ENCODE peak calls at places on chromosome 17, in five cellular contexts. One of them, this sample, is unnamed.

GRCh38 chr17:17151055-17151454 is 55.1 kb downstream of the PLD6 start:
- DNase-seq in breast epithelium: no peak
- DNase-seq in glutamatergic neuron: no peak
- DNase-seq in lung: no peak
- DNase-seq in GM10248: no peak
- DNase-seq in this sample: peak

GRCh38 chr17:72517413-72518237 is 396.8 kb downstream of the SOX9 start:
- DNase-seq in breast epithelium: no peak
- DNase-seq in glutamatergic neuron: no peak
- DNase-seq in lung: no peak
- DNase-seq in GM10248: no peak
- DNase-seq in this sample: no peak

GRCh38 chr17:19386974-19387920 is at the start of gene MFAP4:
- DNase-seq in breast epithelium: peak
- DNase-seq in glutamatergic neuron: peak
- DNase-seq in lung: no peak
- DNase-seq in GM10248: no peak
- DNase-seq in this sample: peak

GRCh38 chr17:28426081-28426519 is 20.1 kb upstream of the SLC46A1 start:
- DNase-seq in breast epithelium: no peak
- DNase-seq in glutamatergic neuron: peak
- DNase-seq in lung: no peak
- DNase-seq in GM10248: no peak
- DNase-seq in this sample: no peak

GRCh38 chr17:21419299-21420239 is 43.4 kb downstream of the KCNJ12 start:
- DNase-seq in breast epithelium: no peak
- DNase-seq in glutamatergic neuron: peak
- DNase-seq in lung: no peak
- DNase-seq in GM10248: no peak
- DNase-seq in this sample: peak

GRCh38 chr17:61130320-61130719 is 269.3 kb upstream of the TBX2 start:
- DNase-seq in breast epithelium: no peak
- DNase-seq in glutamatergic neuron: no peak
- DNase-seq in lung: no peak
- DNase-seq in GM10248: no peak
- DNase-seq in this sample: no peak

GRCh38 chr17:39175695-39176093 is 9.7 kb upstream of the ARL5C start:
- DNase-seq in breast epithelium: no peak
- DNase-seq in glutamatergic neuron: no peak
- DNase-seq in lung: no peak
- DNase-seq in GM10248: no peak
- DNase-seq in this sample: no peak

GRCh38 chr17:55672585-55673501 is 49.8 kb downstream of the TMEM100 start:
- DNase-seq in breast epithelium: no peak
- DNase-seq in glutamatergic neuron: no peak
- DNase-seq in lung: no peak
- DNase-seq in GM10248: no peak
- DNase-seq in this sample: peak

GRCh38 chr17:45413498-45413923 is 19.2 kb downstream of the ARHGAP27 start:
- DNase-seq in breast epithelium: no peak
- DNase-seq in glutamatergic neuron: no peak
- DNase-seq in lung: no peak
- DNase-seq in GM10248: peak
- DNase-seq in this sample: no peak

GRCh38 chr17:65634533-65634932 is 73.1 kb upstream of the AXIN2 start:
- DNase-seq in breast epithelium: no peak
- DNase-seq in glutamatergic neuron: no peak
- DNase-seq in lung: no peak
- DNase-seq in GM10248: no peak
- DNase-seq in this sample: no peak

GRCh38 chr17:42129109-42129837 is 6.7 kb downstream of the HSPB9 start:
- DNase-seq in breast epithelium: no peak
- DNase-seq in glutamatergic neuron: no peak
- DNase-seq in lung: no peak
- DNase-seq in GM10248: no peak
- DNase-seq in this sample: no peak
- TF ChIP-seq CTCF in breast epithelium: no peak
- TF ChIP-seq CTCF in glutamatergic neuron: no peak
- TF ChIP-seq CTCF in lung: no peak
- TF ChIP-seq CTCF in GM10248: no peak
- TF ChIP-seq CTCF in this sample: no peak

GRCh38 chr17:82876602-82877391 is 37.0 kb upstream of the ZNF750 start:
- DNase-seq in breast epithelium: peak
- DNase-seq in glutamatergic neuron: peak
- DNase-seq in lung: peak
- DNase-seq in GM10248: no peak
- DNase-seq in this sample: no peak
- TF ChIP-seq CTCF in breast epithelium: peak
- TF ChIP-seq CTCF in glutamatergic neuron: peak
- TF ChIP-seq CTCF in lung: no peak
- TF ChIP-seq CTCF in GM10248: no peak
- TF ChIP-seq CTCF in this sample: no peak

DNA sequence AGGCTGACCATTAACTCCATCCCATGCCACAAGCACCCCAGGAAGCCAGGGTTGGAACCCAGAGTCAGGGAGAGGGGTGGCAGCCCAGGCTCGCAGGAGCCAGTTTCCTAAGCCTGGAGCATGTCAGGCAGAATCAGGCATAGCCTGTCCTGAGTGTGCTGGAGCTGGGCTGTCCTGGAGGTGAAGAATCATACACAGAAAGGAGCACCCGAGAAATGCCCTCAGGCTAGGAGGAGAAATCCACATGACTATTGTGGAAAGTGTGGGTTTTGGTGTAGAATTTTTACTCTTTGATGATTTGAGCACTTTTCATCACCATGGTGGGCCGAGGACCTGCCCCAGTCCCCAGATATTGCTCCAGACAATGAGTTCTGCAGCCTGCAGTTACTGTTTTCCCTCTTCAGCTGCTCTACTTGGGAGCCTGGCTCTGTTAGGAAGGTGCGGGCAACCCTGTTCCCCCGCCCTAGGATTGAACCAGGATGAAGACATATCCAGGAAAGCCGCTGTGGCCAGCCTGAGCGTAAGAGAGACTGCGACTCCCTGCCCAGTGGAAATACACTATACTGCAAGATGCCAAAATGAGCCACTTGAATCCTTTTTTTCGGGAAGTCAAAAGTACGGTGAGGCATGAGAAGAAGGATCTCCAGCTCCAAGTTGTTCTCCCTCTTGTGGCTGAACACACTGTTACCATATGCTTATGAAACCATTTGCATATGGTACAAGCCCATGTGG is 29.0 kb upstream of the HEATR6 start:
- DNase-seq in breast epithelium: no peak
- DNase-seq in glutamatergic neuron: no peak
- DNase-seq in lung: peak
- DNase-seq in GM10248: no peak
- DNase-seq in this sample: no peak
- TF ChIP-seq CTCF in breast epithelium: no peak
- TF ChIP-seq CTCF in glutamatergic neuron: no peak
- TF ChIP-seq CTCF in lung: no peak
- TF ChIP-seq CTCF in GM10248: no peak
- TF ChIP-seq CTCF in this sample: no peak

DNA sequence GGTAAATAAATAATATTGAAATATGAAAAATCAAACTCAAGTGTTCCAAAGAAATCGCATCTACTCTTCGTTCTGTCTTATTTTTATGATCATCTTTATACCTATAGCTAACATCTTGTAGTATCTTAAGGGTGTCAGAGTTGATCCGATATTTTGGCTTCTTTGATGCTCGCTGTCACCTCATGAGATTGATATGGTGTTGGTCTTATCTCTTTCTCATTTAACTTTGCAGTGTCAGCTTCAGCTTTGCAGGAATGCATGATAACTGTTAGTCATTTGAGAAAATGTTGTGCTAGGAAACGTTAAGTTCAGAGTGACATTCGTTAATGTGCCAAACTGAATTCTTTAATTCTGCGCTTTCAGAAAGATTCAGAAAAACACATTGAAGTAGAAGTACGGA is 19.4 kb downstream of the NOL11 start:
- DNase-seq in breast epithelium: no peak
- DNase-seq in glutamatergic neuron: no peak
- DNase-seq in lung: no peak
- DNase-seq in GM10248: no peak
- DNase-seq in this sample: no peak
- TF ChIP-seq CTCF in breast epithelium: no peak
- TF ChIP-seq CTCF in glutamatergic neuron: no peak
- TF ChIP-seq CTCF in lung: no peak
- TF ChIP-seq CTCF in GM10248: no peak
- TF ChIP-seq CTCF in this sample: no peak

This sample was measured in activated CD8-positive, alpha-beta T cell treated with anti-CD3 and anti-CD28 coated beads for 36 hours.